ENCODE peak calls at places on chromosomes 1 and 21, in five cellular contexts. F, P, L, D and V are unnamed samples.
A peak's percentile ranks its signal among the peaks of the same experiment; 100 is the strongest.

GRCh38 chr1:165257969-165258459 is 98.5 kb downstream of the LMX1A start:
- DNase-seq in F (peak; percentile 78), P (peak; percentile 61), L (peak; percentile 60), D (peak; percentile 9), V (peak; percentile 88)

GRCh38 chr1:231918239-231919015 is 291.8 kb downstream of the DISC1 start:
- DNase-seq in F (no peak), P (no peak), L (no peak), D (peak; percentile 8), V (no peak)

GRCh38 chr1:87956072-87956471 is 627.4 kb downstream of the LMO4 start:
- DNase-seq in F (no peak), P (no peak), L (no peak), D (no peak), V (no peak)

GRCh38 chr1:199113265-199113869 is 474.5 kb downstream of the PTPRC start:
- DNase-seq in F (no peak), P (peak; percentile 38), L (peak; percentile 10), D (peak; percentile 43), V (peak; percentile 74)

GRCh38 chr1:183877321-183877720 is 72.4 kb downstream of the RGL1 start:
- DNase-seq in F (no peak), P (no peak), L (no peak), D (no peak), V (no peak)

GRCh38 chr1:202966006-202966904 is 802 bp downstream of the CYB5R1 start:
- DNase-seq in F (no peak), P (no peak), L (no peak), D (no peak), V (peak; percentile 11)

GRCh38 chr1:84271452-84272273 is 29.8 kb upstream of the SAMD13 start:
- DNase-seq in F (no peak), P (no peak), L (no peak), D (peak; percentile 61), V (peak; percentile 43)

GRCh38 chr1:6578624-6579373 is 995 bp upstream of the ZBTB48 start:
- DNase-seq in F (no peak), P (no peak), L (no peak), D (no peak), V (no peak)

GRCh38 chr21:44708213-44708865 is 3.0 kb downstream of the TSPEAR start:
- DNase-seq in F (no peak), P (no peak), L (no peak), D (no peak), V (peak; percentile 79)

GRCh38 chr1:183622884-183623785 is 12.4 kb downstream of the ARPC5 start:
- DNase-seq in F (peak; percentile 58), P (no peak), L (peak; percentile 61), D (no peak), V (peak; percentile 78)

GRCh38 chr1:52955129-52955970 is 28.3 kb downstream of the SCP2 start:
- DNase-seq in F (no peak), P (no peak), L (peak; percentile 18), D (no peak), V (no peak)

GRCh38 chr1:98201640-98202039 is 280.8 kb upstream of the DPYD start:
- DNase-seq in F (no peak), P (no peak), L (no peak), D (no peak), V (no peak)

GRCh38 chr1:11646317-11646716 is 7.9 kb downstream of the FBXO2 start:
- DNase-seq in F (no peak), P (no peak), L (no peak), D (no peak), V (no peak)

GRCh38 chr1:116497660-116498059 is 73.2 kb downstream of the CD58 start:
- DNase-seq in F (peak; percentile 38), P (no peak), L (no peak), D (no peak), V (no peak)

GRCh38 chr1:219173434-219173757 is 282 bp upstream of the LYPLAL1 start:
- DNase-seq in F (no peak), P (no peak), L (no peak), D (no peak), V (no peak)

GRCh38 chr1:38153426-38154088 is 107.0 kb upstream of the POU3F1 start:
- DNase-seq in F (no peak), P (no peak), L (no peak), D (no peak), V (peak; percentile 53)

GRCh38 chr1:147504801-147505303 is 36.4 kb upstream of the BCL9 start:
- DNase-seq in F (peak; percentile 21), P (no peak), L (no peak), D (no peak), V (peak; percentile 95)

GRCh38 chr21:38968887-38969543 is 163.3 kb downstream of the ETS2 start:
- DNase-seq in F (no peak), P (no peak), L (peak; percentile 70), D (no peak), V (no peak)

GRCh38 chr1:66090863-66091457 is 298.3 kb downstream of the PDE4B start:
- DNase-seq in F (no peak), P (no peak), L (no peak), D (no peak), V (peak; percentile 65)

GRCh38 chr1:203462878-203463277 is 12.7 kb upstream of the PRELP start:
- DNase-seq in F (no peak), P (no peak), L (no peak), D (no peak), V (no peak)

GRCh38 chr1:110083453-110084225 is 13.2 kb upstream of the ALX3 start:
- DNase-seq in F (no peak), P (no peak), L (no peak), D (no peak), V (peak; percentile 59)

GRCh38 chr1:28392027-28392652 is 22.6 kb downstream of the PHACTR4 start:
- DNase-seq in F (no peak), P (no peak), L (no peak), D (no peak), V (no peak)

GRCh38 chr1:238589843-238590435 is 699.2 kb upstream of the ZP4 start:
- DNase-seq in F (no peak), P (no peak), L (no peak), D (no peak), V (no peak)

GRCh38 chr1:170734412-170735175 is 70.7 kb downstream of the PRRX1 start:
- DNase-seq in F (no peak), P (no peak), L (no peak), D (no peak), V (no peak)

GRCh38 chr1:116147972-116148371 is 36.8 kb downstream of the MAB21L3 start:
- DNase-seq in F (no peak), P (no peak), L (no peak), D (no peak), V (peak; percentile 26)

GRCh38 chr1:3746784-3747521 is 5.3 kb upstream of the CCDC27 start:
- DNase-seq in F (peak; percentile 99), P (peak; percentile 70), L (peak; percentile 74), D (peak; percentile 21), V (peak; percentile 95)

GRCh38 chr1:3746389-3746783 is 5.9 kb upstream of the CCDC27 start:
- DNase-seq in F (no peak), P (peak; percentile 27), L (no peak), D (no peak), V (peak; percentile 86)

GRCh38 chr1:3745071-3745470 is 7.2 kb upstream of the CCDC27 start:
- DNase-seq in F (no peak), P (no peak), L (no peak), D (no peak), V (no peak)

GRCh38 chr1:3744646-3745045 is 7.6 kb upstream of the CCDC27 start:
- DNase-seq in F (no peak), P (no peak), L (no peak), D (no peak), V (no peak)

DNA sequence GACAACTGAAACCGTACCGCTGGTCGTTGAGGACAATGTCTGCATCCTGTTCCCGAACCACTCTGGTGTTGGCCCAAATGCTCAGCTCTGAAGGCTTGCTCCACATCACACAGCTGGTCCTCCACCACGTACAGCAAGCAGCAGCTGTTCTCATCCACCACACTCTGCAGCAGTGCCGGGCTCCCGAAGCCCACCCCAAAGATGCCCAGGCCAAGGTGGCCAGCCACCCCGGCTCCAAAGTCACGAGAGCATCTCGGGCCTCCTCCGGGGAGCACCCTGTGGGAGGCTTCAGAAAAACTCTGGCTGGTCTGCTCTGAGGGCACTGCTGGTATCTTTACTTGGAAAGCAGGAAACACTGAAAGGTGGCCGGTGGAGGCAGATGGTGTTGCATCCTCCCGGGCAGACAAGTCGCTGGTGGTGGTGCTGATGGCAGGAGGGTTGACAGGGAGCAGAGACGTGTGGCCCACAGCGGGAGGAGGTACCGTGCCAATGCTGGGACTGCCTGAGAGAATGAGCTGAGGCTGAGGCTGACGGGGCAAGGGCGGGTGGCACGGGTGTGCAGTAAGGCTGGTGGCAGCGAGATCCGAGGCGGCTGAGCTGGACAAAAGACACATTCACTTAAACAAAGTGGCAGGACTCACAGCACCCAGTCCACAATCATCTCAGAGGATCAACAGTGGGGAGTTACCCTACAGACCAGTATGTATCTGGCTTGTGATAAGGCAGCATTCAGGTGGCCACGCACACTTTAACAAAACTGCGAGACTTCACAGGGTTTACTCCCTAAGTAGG is 6.5 kb upstream of the CCDC27 start:
- DNase-seq in F (peak; percentile 66), P (no peak), L (no peak), D (no peak), V (no peak)
- H3K4me3 ChIP-seq in F (peak overlapping the region; percentile 72), P (peak overlapping the region; percentile 75), L (peak overlapping the region; percentile 84), D (peak overlapping the region; percentile 70), V (peak overlapping the region; percentile 89)

GRCh38 chr1:230191839-230192238 is 124.8 kb downstream of the GALNT2 start:
- DNase-seq in F (no peak), P (no peak), L (no peak), D (no peak), V (no peak)
- H3K27ac ChIP-seq in F (peak overlapping the region; percentile 44), P (no peak overlapping the region), L (no peak overlapping the region), D (no peak overlapping the region), V (no peak overlapping the region)

DNA sequence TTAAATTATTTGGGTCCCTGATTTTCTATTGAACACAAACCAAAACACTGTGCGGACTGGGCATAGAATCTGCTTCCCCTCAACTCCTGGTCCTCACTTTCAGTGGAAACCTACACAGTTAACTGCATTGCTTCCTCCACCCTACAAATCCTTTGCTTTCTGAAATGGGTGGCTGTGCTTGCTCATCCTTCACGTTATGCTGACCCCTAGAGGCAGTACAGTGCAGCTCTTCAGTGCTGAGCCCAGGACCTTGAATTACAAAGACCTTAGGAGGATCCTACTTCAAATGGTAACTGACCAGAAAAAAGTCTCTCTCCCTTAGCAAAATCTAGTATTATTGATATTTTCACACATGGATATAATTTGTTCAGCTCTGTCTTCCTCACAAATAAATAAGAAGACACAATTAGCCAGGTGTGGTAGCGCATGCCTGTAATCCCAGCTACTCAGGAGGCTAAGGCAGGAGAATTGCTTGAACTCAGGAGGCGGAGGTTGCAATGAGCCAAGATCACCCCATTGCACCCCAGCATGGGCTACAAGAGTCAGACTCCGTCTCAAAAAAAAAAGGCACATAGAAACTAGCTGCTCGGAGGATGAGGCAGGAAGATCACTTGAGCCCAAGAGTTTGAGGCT is 63.4 kb upstream of the L1TD1 start:
- DNase-seq in F (peak; percentile 58), P (no peak), L (peak; percentile 50), D (no peak), V (peak; percentile 95)
- TF ChIP-seq CREB1 in F (no peak), P (peak; percentile 31), L (no peak), D (no peak), V (no peak)

GRCh38 chr1:162075862-162076261 is 6.4 kb downstream of the NOS1AP start:
- DNase-seq in F (no peak), P (no peak), L (no peak), D (no peak), V (no peak)

GRCh38 chr1:162070825-162071224 is 1.3 kb downstream of the NOS1AP start:
- DNase-seq in F (no peak), P (no peak), L (no peak), D (no peak), V (peak; percentile 81)

GRCh38 chr1:162070094-162070748 is 730 bp downstream of the NOS1AP start:
- DNase-seq in F (no peak), P (no peak), L (no peak), D (no peak), V (peak; percentile 81)

GRCh38 chr1:162074548-162074947 is 5.1 kb downstream of the NOS1AP start:
- DNase-seq in F (no peak), P (no peak), L (peak; percentile 28), D (no peak), V (peak; percentile 33)

GRCh38 chr1:162072770-162073169 is 3.3 kb downstream of the NOS1AP start:
- DNase-seq in F (no peak), P (no peak), L (no peak), D (no peak), V (no peak)
- H3K4me3 ChIP-seq in F (no peak overlapping the region), P (no peak overlapping the region), L (no peak overlapping the region), D (no peak overlapping the region), V (no peak overlapping the region)